ENCODE peak calls at places on chromosomes 1 and 21, in ten cellular contexts. One of them, this sample, is unnamed.

GRCh38 chr1:116754203-116754977 is at the start of gene CD2:
- DNase-seq in B cell: no peak
- DNase-seq in glutamatergic neuron: no peak
- DNase-seq in HFFc6: no peak
- DNase-seq in HL-60: peak
- DNase-seq in ovary: no peak
- DNase-seq in heart left ventricle: no peak
- DNase-seq in suprapubic skin: no peak
- DNase-seq in dorsolateral prefrontal cortex: no peak
- DNase-seq in brain microvascular endothelial cell: no peak
- DNase-seq in this sample: peak

GRCh38 chr1:192807968-192808587 is 761 bp upstream of the RGS2 start:
- DNase-seq in B cell: no peak
- DNase-seq in glutamatergic neuron: no peak
- DNase-seq in HFFc6: peak
- DNase-seq in HL-60: no peak
- DNase-seq in ovary: no peak
- DNase-seq in heart left ventricle: no peak
- DNase-seq in suprapubic skin: no peak
- DNase-seq in dorsolateral prefrontal cortex: no peak
- DNase-seq in brain microvascular endothelial cell: peak
- DNase-seq in this sample: no peak

GRCh38 chr1:110390692-110391232 is at the start of gene SLC16A4:
- DNase-seq in B cell: no peak
- DNase-seq in glutamatergic neuron: peak
- DNase-seq in HFFc6: peak
- DNase-seq in HL-60: no peak
- DNase-seq in ovary: peak
- DNase-seq in heart left ventricle: no peak
- DNase-seq in suprapubic skin: no peak
- DNase-seq in dorsolateral prefrontal cortex: no peak
- DNase-seq in brain microvascular endothelial cell: peak
- DNase-seq in this sample: no peak

GRCh38 chr21:29301703-29302102 is 3.0 kb downstream of the BACH1 start:
- DNase-seq in B cell: no peak
- DNase-seq in glutamatergic neuron: no peak
- DNase-seq in HFFc6: no peak
- DNase-seq in HL-60: no peak
- DNase-seq in ovary: no peak
- DNase-seq in heart left ventricle: no peak
- DNase-seq in suprapubic skin: no peak
- DNase-seq in dorsolateral prefrontal cortex: no peak
- DNase-seq in brain microvascular endothelial cell: no peak
- DNase-seq in this sample: no peak

GRCh38 chr1:3822421-3822820 is 26.1 kb upstream of the LRRC47 start:
- DNase-seq in B cell: no peak
- DNase-seq in glutamatergic neuron: no peak
- DNase-seq in HFFc6: no peak
- DNase-seq in HL-60: no peak
- DNase-seq in ovary: no peak
- DNase-seq in heart left ventricle: no peak
- DNase-seq in suprapubic skin: peak
- DNase-seq in dorsolateral prefrontal cortex: no peak
- DNase-seq in brain microvascular endothelial cell: no peak
- DNase-seq in this sample: no peak

GRCh38 chr1:24984800-24985552 is 54.9 kb upstream of the RUNX3 start:
- DNase-seq in B cell: no peak
- DNase-seq in glutamatergic neuron: peak
- DNase-seq in HFFc6: no peak
- DNase-seq in HL-60: no peak
- DNase-seq in ovary: no peak
- DNase-seq in heart left ventricle: peak
- DNase-seq in suprapubic skin: no peak
- DNase-seq in dorsolateral prefrontal cortex: no peak
- DNase-seq in brain microvascular endothelial cell: no peak
- DNase-seq in this sample: peak

GRCh38 chr1:9350011-9350907 is 57.6 kb downstream of the SPSB1 start:
- DNase-seq in B cell: no peak
- DNase-seq in glutamatergic neuron: peak
- DNase-seq in HFFc6: peak
- DNase-seq in HL-60: no peak
- DNase-seq in ovary: no peak
- DNase-seq in heart left ventricle: peak
- DNase-seq in suprapubic skin: no peak
- DNase-seq in dorsolateral prefrontal cortex: no peak
- DNase-seq in brain microvascular endothelial cell: no peak
- DNase-seq in this sample: no peak

GRCh38 chr1:153647375-153647714 is 11.2 kb upstream of the SNAPIN start:
- DNase-seq in B cell: no peak
- DNase-seq in glutamatergic neuron: no peak
- DNase-seq in HFFc6: no peak
- DNase-seq in HL-60: no peak
- DNase-seq in ovary: no peak
- DNase-seq in heart left ventricle: no peak
- DNase-seq in suprapubic skin: peak
- DNase-seq in dorsolateral prefrontal cortex: no peak
- DNase-seq in brain microvascular endothelial cell: no peak
- DNase-seq in this sample: no peak

GRCh38 chr1:32784817-32785216 is 32.3 kb downstream of the YARS1 start:
- DNase-seq in B cell: no peak
- DNase-seq in glutamatergic neuron: no peak
- DNase-seq in HFFc6: no peak
- DNase-seq in HL-60: no peak
- DNase-seq in ovary: no peak
- DNase-seq in heart left ventricle: no peak
- DNase-seq in suprapubic skin: no peak
- DNase-seq in dorsolateral prefrontal cortex: no peak
- DNase-seq in brain microvascular endothelial cell: no peak
- DNase-seq in this sample: no peak

GRCh38 chr1:32783851-32784250 is 33.3 kb downstream of the YARS1 start:
- DNase-seq in B cell: no peak
- DNase-seq in glutamatergic neuron: no peak
- DNase-seq in HFFc6: no peak
- DNase-seq in HL-60: no peak
- DNase-seq in ovary: no peak
- DNase-seq in heart left ventricle: no peak
- DNase-seq in suprapubic skin: no peak
- DNase-seq in dorsolateral prefrontal cortex: no peak
- DNase-seq in brain microvascular endothelial cell: no peak
- DNase-seq in this sample: no peak

GRCh38 chr1:32782086-32782485 is 35.1 kb downstream of the YARS1 start:
- DNase-seq in B cell: no peak
- DNase-seq in glutamatergic neuron: no peak
- DNase-seq in HFFc6: no peak
- DNase-seq in HL-60: no peak
- DNase-seq in ovary: no peak
- DNase-seq in heart left ventricle: no peak
- DNase-seq in suprapubic skin: no peak
- DNase-seq in dorsolateral prefrontal cortex: no peak
- DNase-seq in brain microvascular endothelial cell: peak
- DNase-seq in this sample: no peak

GRCh38 chr1:32791881-32792280 is 25.3 kb downstream of the YARS1 start:
- DNase-seq in B cell: no peak
- DNase-seq in glutamatergic neuron: no peak
- DNase-seq in HFFc6: no peak
- DNase-seq in HL-60: no peak
- DNase-seq in ovary: no peak
- DNase-seq in heart left ventricle: no peak
- DNase-seq in suprapubic skin: no peak
- DNase-seq in dorsolateral prefrontal cortex: no peak
- DNase-seq in brain microvascular endothelial cell: peak
- DNase-seq in this sample: no peak

DNA sequence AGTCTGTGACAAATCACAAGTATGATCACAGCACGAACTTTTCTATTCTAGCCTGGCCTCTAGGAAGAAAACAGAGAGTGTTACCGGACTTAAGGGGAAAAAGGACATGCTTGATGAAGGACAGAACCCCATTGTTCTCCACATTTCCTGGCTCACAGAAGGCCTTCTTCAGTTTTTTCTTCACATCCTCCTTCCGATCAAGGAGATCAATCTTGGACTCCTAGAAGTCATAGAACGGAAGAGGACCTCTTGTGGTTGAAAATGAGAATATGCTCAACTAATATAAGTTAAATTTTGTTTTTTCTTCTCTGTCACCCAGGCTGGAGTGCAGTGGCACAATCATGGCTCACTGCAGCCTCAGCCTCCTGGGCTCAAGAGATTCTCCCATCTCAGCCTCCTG is 30.3 kb downstream of the YARS1 start:
- DNase-seq in B cell: no peak
- DNase-seq in glutamatergic neuron: no peak
- DNase-seq in HFFc6: no peak
- DNase-seq in HL-60: no peak
- DNase-seq in ovary: no peak
- DNase-seq in heart left ventricle: no peak
- DNase-seq in suprapubic skin: no peak
- DNase-seq in dorsolateral prefrontal cortex: no peak
- DNase-seq in brain microvascular endothelial cell: no peak
- DNase-seq in this sample: no peak
- TF ChIP-seq CTCF in B cell: no peak
- TF ChIP-seq CTCF in glutamatergic neuron: peak
- TF ChIP-seq CTCF in HFFc6: peak
- TF ChIP-seq CTCF in HL-60: no peak
- TF ChIP-seq CTCF in ovary: no peak
- TF ChIP-seq CTCF in heart left ventricle: no peak
- TF ChIP-seq CTCF in suprapubic skin: no peak
- TF ChIP-seq CTCF in dorsolateral prefrontal cortex: peak
- TF ChIP-seq CTCF in brain microvascular endothelial cell: peak
- TF ChIP-seq CTCF in this sample: no peak

GRCh38 chr1:162631546-162632233 is 574 bp upstream of the DDR2 start:
- DNase-seq in B cell: no peak
- DNase-seq in glutamatergic neuron: no peak
- DNase-seq in HFFc6: peak
- DNase-seq in HL-60: no peak
- DNase-seq in ovary: peak
- DNase-seq in heart left ventricle: no peak
- DNase-seq in suprapubic skin: peak
- DNase-seq in dorsolateral prefrontal cortex: no peak
- DNase-seq in brain microvascular endothelial cell: peak
- DNase-seq in this sample: no peak

GRCh38 chr1:162632234-162632666 is at the start of gene DDR2:
- DNase-seq in B cell: no peak
- DNase-seq in glutamatergic neuron: no peak
- DNase-seq in HFFc6: peak
- DNase-seq in HL-60: no peak
- DNase-seq in ovary: peak
- DNase-seq in heart left ventricle: no peak
- DNase-seq in suprapubic skin: peak
- DNase-seq in dorsolateral prefrontal cortex: no peak
- DNase-seq in brain microvascular endothelial cell: peak
- DNase-seq in this sample: no peak

GRCh38 chr1:162635418-162635817 is 3.2 kb downstream of the DDR2 start:
- DNase-seq in B cell: no peak
- DNase-seq in glutamatergic neuron: no peak
- DNase-seq in HFFc6: no peak
- DNase-seq in HL-60: no peak
- DNase-seq in ovary: no peak
- DNase-seq in heart left ventricle: no peak
- DNase-seq in suprapubic skin: no peak
- DNase-seq in dorsolateral prefrontal cortex: no peak
- DNase-seq in brain microvascular endothelial cell: no peak
- DNase-seq in this sample: no peak

GRCh38 chr1:162632743-162633326 is 571 bp downstream of the DDR2 start:
- DNase-seq in B cell: no peak
- DNase-seq in glutamatergic neuron: no peak
- DNase-seq in HFFc6: no peak
- DNase-seq in HL-60: no peak
- DNase-seq in ovary: no peak
- DNase-seq in heart left ventricle: no peak
- DNase-seq in suprapubic skin: no peak
- DNase-seq in dorsolateral prefrontal cortex: no peak
- DNase-seq in brain microvascular endothelial cell: peak
- DNase-seq in this sample: no peak

GRCh38 chr1:162633327-162633762 is 1.1 kb downstream of the DDR2 start:
- DNase-seq in B cell: no peak
- DNase-seq in glutamatergic neuron: no peak
- DNase-seq in HFFc6: peak
- DNase-seq in HL-60: no peak
- DNase-seq in ovary: no peak
- DNase-seq in heart left ventricle: no peak
- DNase-seq in suprapubic skin: no peak
- DNase-seq in dorsolateral prefrontal cortex: no peak
- DNase-seq in brain microvascular endothelial cell: peak
- DNase-seq in this sample: no peak
- TF ChIP-seq CTCF in B cell: no peak
- TF ChIP-seq CTCF in glutamatergic neuron: no peak
- TF ChIP-seq CTCF in HFFc6: peak
- TF ChIP-seq CTCF in HL-60: no peak
- TF ChIP-seq CTCF in ovary: no peak
- TF ChIP-seq CTCF in heart left ventricle: peak
- TF ChIP-seq CTCF in suprapubic skin: no peak
- TF ChIP-seq CTCF in dorsolateral prefrontal cortex: no peak
- TF ChIP-seq CTCF in brain microvascular endothelial cell: peak
- TF ChIP-seq CTCF in this sample: no peak

GRCh38 chr1:185316163-185317033 is 645 bp downstream of the IVNS1ABP start:
- DNase-seq in B cell: peak
- DNase-seq in glutamatergic neuron: peak
- DNase-seq in HFFc6: peak
- DNase-seq in HL-60: peak
- DNase-seq in ovary: peak
- DNase-seq in heart left ventricle: peak
- DNase-seq in suprapubic skin: peak
- DNase-seq in dorsolateral prefrontal cortex: peak
- DNase-seq in brain microvascular endothelial cell: peak
- DNase-seq in this sample: peak
- TF ChIP-seq CTCF in B cell: no peak
- TF ChIP-seq CTCF in glutamatergic neuron: no peak
- TF ChIP-seq CTCF in HFFc6: no peak
- TF ChIP-seq CTCF in HL-60: no peak
- TF ChIP-seq CTCF in ovary: peak
- TF ChIP-seq CTCF in heart left ventricle: no peak
- TF ChIP-seq CTCF in suprapubic skin: no peak
- TF ChIP-seq CTCF in dorsolateral prefrontal cortex: no peak
- TF ChIP-seq CTCF in brain microvascular endothelial cell: no peak
- TF ChIP-seq CTCF in this sample: no peak

GRCh38 chr1:8014381-8014988 is 11.6 kb downstream of the ERRFI1 start:
- DNase-seq in B cell: no peak
- DNase-seq in glutamatergic neuron: no peak
- DNase-seq in HFFc6: no peak
- DNase-seq in HL-60: no peak
- DNase-seq in ovary: no peak
- DNase-seq in heart left ventricle: no peak
- DNase-seq in suprapubic skin: no peak
- DNase-seq in dorsolateral prefrontal cortex: no peak
- DNase-seq in brain microvascular endothelial cell: no peak
- DNase-seq in this sample: no peak

GRCh38 chr1:8016244-8017241 is 9.6 kb downstream of the ERRFI1 start:
- DNase-seq in B cell: no peak
- DNase-seq in glutamatergic neuron: no peak
- DNase-seq in HFFc6: no peak
- DNase-seq in HL-60: no peak
- DNase-seq in ovary: no peak
- DNase-seq in heart left ventricle: no peak
- DNase-seq in suprapubic skin: no peak
- DNase-seq in dorsolateral prefrontal cortex: no peak
- DNase-seq in brain microvascular endothelial cell: no peak
- DNase-seq in this sample: no peak

GRCh38 chr1:8013800-8014199 is 12.3 kb downstream of the ERRFI1 start:
- DNase-seq in B cell: no peak
- DNase-seq in glutamatergic neuron: no peak
- DNase-seq in HFFc6: no peak
- DNase-seq in HL-60: no peak
- DNase-seq in ovary: no peak
- DNase-seq in heart left ventricle: no peak
- DNase-seq in suprapubic skin: no peak
- DNase-seq in dorsolateral prefrontal cortex: no peak
- DNase-seq in brain microvascular endothelial cell: no peak
- DNase-seq in this sample: no peak

GRCh38 chr1:8015809-8016165 is 10.3 kb downstream of the ERRFI1 start:
- DNase-seq in B cell: no peak
- DNase-seq in glutamatergic neuron: no peak
- DNase-seq in HFFc6: no peak
- DNase-seq in HL-60: no peak
- DNase-seq in ovary: no peak
- DNase-seq in heart left ventricle: no peak
- DNase-seq in suprapubic skin: no peak
- DNase-seq in dorsolateral prefrontal cortex: no peak
- DNase-seq in brain microvascular endothelial cell: no peak
- DNase-seq in this sample: no peak

DNA sequence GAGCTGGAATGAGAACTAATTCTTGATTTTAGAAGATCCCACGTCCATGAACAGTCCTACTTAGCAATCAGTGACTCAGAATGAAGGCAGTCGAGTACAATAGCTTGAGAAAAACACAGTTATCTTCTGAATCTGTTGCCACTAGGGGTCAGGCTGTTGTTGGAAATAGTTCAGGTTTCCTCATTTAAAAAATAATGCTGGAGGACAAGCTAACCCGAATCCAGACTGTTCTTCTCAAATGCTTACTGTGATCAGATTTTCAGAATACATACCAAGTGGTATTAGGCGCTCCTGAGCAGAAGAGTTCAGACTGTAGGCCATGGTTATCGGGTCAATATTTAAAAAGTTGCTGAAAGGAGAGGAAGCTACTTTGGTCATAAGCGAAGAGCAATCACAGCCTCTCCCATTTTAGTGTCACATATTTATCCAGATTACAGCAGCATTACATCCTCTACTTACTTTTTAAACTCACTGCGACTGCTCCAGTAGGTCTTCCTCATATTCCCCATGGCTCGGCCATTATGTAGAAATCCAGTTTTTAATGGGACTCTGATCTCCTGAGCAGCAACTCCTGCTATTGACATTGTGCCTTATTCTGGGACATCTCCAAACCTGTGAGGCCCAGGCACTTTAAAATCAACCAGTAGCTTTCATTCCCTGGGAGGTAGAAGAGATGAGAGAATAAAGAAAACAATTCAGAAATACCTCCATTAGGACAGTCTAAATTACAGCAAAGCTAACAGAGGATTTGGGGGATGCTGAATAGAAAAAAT is 10.9 kb downstream of the ERRFI1 start:
- DNase-seq in B cell: peak
- DNase-seq in glutamatergic neuron: no peak
- DNase-seq in HFFc6: peak
- DNase-seq in HL-60: peak
- DNase-seq in ovary: no peak
- DNase-seq in heart left ventricle: no peak
- DNase-seq in suprapubic skin: no peak
- DNase-seq in dorsolateral prefrontal cortex: no peak
- DNase-seq in brain microvascular endothelial cell: peak
- DNase-seq in this sample: peak
- TF ChIP-seq CTCF in B cell: peak
- TF ChIP-seq CTCF in glutamatergic neuron: peak
- TF ChIP-seq CTCF in HFFc6: peak
- TF ChIP-seq CTCF in HL-60: peak
- TF ChIP-seq CTCF in ovary: peak
- TF ChIP-seq CTCF in heart left ventricle: peak
- TF ChIP-seq CTCF in suprapubic skin: peak
- TF ChIP-seq CTCF in dorsolateral prefrontal cortex: peak
- TF ChIP-seq CTCF in brain microvascular endothelial cell: peak
- TF ChIP-seq CTCF in this sample: peak

This sample was measured in activated CD8-positive, alpha-beta T cell treated with anti-CD3 and anti-CD28 coated beads for 36 hours.